ENCODE peak calls at places on chromosome 13, in eight cellular contexts. One of them, this sample, is unnamed.
A peak's percentile ranks its signal among the peaks of the same experiment; 100 is the strongest.

GRCh38 chr13:94620286-94620896 is 18.7 kb downstream of the GPR180 start:
- DNase-seq in HL-60: no peak
- DNase-seq in heart right ventricle: no peak
- DNase-seq in foreskin keratinocyte: no peak
- DNase-seq in AG04450: no peak
- DNase-seq in fibroblast of pulmonary artery: peak; percentile 58
- DNase-seq in NB4: peak; percentile 41
- DNase-seq in dorsolateral prefrontal cortex: no peak
- DNase-seq in this sample: no peak

GRCh38 chr13:100363874-100364273 is 224.7 kb downstream of the GGACT start:
- DNase-seq in heart right ventricle: no peak
- DNase-seq in NB4: no peak
- DNase-seq in dorsolateral prefrontal cortex: no peak
- DNase-seq in HL-60: no peak
- DNase-seq in fibroblast of pulmonary artery: peak; percentile 3
- DNase-seq in foreskin keratinocyte: no peak
- DNase-seq in AG04450: peak; percentile 16
- DNase-seq in this sample: no peak

GRCh38 chr13:24230428-24231072 is 70.0 kb downstream of the SPATA13 start:
- DNase-seq in NB4: no peak
- DNase-seq in HL-60: no peak
- DNase-seq in foreskin keratinocyte: no peak
- DNase-seq in heart right ventricle: no peak
- DNase-seq in AG04450: no peak
- DNase-seq in fibroblast of pulmonary artery: no peak
- DNase-seq in dorsolateral prefrontal cortex: no peak
- DNase-seq in this sample: peak; percentile 25

GRCh38 chr13:91308299-91308698 is 39.2 kb upstream of the MIR17HG start:
- DNase-seq in foreskin keratinocyte: no peak
- DNase-seq in HL-60: no peak
- DNase-seq in heart right ventricle: no peak
- DNase-seq in dorsolateral prefrontal cortex: no peak
- DNase-seq in AG04450: no peak
- DNase-seq in NB4: peak; percentile 12
- DNase-seq in fibroblast of pulmonary artery: no peak
- DNase-seq in this sample: no peak

GRCh38 chr13:109155301-109155761 is 525.9 kb downstream of the MYO16 start:
- DNase-seq in HL-60: no peak
- DNase-seq in dorsolateral prefrontal cortex: no peak
- DNase-seq in fibroblast of pulmonary artery: peak; percentile 53
- DNase-seq in NB4: no peak
- DNase-seq in heart right ventricle: no peak
- DNase-seq in AG04450: no peak
- DNase-seq in foreskin keratinocyte: peak; percentile 90
- DNase-seq in this sample: no peak

GRCh38 chr13:99434258-99434788 is 66.9 kb upstream of the TM9SF2 start:
- DNase-seq in dorsolateral prefrontal cortex: no peak
- DNase-seq in NB4: no peak
- DNase-seq in HL-60: no peak
- DNase-seq in AG04450: no peak
- DNase-seq in heart right ventricle: no peak
- DNase-seq in fibroblast of pulmonary artery: no peak
- DNase-seq in foreskin keratinocyte: no peak
- DNase-seq in this sample: no peak

GRCh38 chr13:33536639-33537425 is 251.3 kb upstream of the STARD13 start:
- DNase-seq in fibroblast of pulmonary artery: no peak
- DNase-seq in AG04450: peak; percentile 89
- DNase-seq in foreskin keratinocyte: no peak
- DNase-seq in dorsolateral prefrontal cortex: no peak
- DNase-seq in heart right ventricle: no peak
- DNase-seq in HL-60: no peak
- DNase-seq in NB4: no peak
- DNase-seq in this sample: no peak

GRCh38 chr13:98897706-98898105 is 80.2 kb downstream of the DOCK9 start:
- DNase-seq in heart right ventricle: no peak
- DNase-seq in fibroblast of pulmonary artery: no peak
- DNase-seq in dorsolateral prefrontal cortex: no peak
- DNase-seq in foreskin keratinocyte: no peak
- DNase-seq in HL-60: no peak
- DNase-seq in AG04450: no peak
- DNase-seq in NB4: no peak
- DNase-seq in this sample: no peak

GRCh38 chr13:24670927-24671326 is 9.3 kb upstream of the ATP12A start:
- DNase-seq in HL-60: peak; percentile 35
- DNase-seq in NB4: peak; percentile 62
- DNase-seq in dorsolateral prefrontal cortex: no peak
- DNase-seq in heart right ventricle: no peak
- DNase-seq in AG04450: no peak
- DNase-seq in fibroblast of pulmonary artery: peak; percentile 18
- DNase-seq in foreskin keratinocyte: no peak
- DNase-seq in this sample: no peak

GRCh38 chr13:99206873-99207272 is 6.2 kb downstream of the UBAC2 start:
- DNase-seq in foreskin keratinocyte: no peak
- DNase-seq in heart right ventricle: no peak
- DNase-seq in dorsolateral prefrontal cortex: no peak
- DNase-seq in HL-60: no peak
- DNase-seq in fibroblast of pulmonary artery: no peak
- DNase-seq in AG04450: no peak
- DNase-seq in NB4: no peak
- DNase-seq in this sample: peak; percentile 65

GRCh38 chr13:75489502-75490263 is 7.7 kb upstream of the TBC1D4 start:
- DNase-seq in foreskin keratinocyte: no peak
- DNase-seq in HL-60: peak; percentile 46
- DNase-seq in NB4: peak; percentile 75
- DNase-seq in AG04450: peak; percentile 15
- DNase-seq in dorsolateral prefrontal cortex: no peak
- DNase-seq in fibroblast of pulmonary artery: peak; percentile 81
- DNase-seq in heart right ventricle: no peak
- DNase-seq in this sample: no peak

GRCh38 chr13:74136089-74136658 is 2.0 kb upstream of the KLF12 start:
- DNase-seq in AG04450: no peak
- DNase-seq in fibroblast of pulmonary artery: peak; percentile 61
- DNase-seq in dorsolateral prefrontal cortex: peak; percentile 12
- DNase-seq in NB4: no peak
- DNase-seq in HL-60: no peak
- DNase-seq in foreskin keratinocyte: no peak
- DNase-seq in heart right ventricle: peak; percentile 41
- DNase-seq in this sample: no peak

GRCh38 chr13:110396913-110397379 is 89.9 kb downstream of the COL4A2 start:
- DNase-seq in HL-60: no peak
- DNase-seq in foreskin keratinocyte: no peak
- DNase-seq in fibroblast of pulmonary artery: peak; percentile 100
- DNase-seq in dorsolateral prefrontal cortex: no peak
- DNase-seq in heart right ventricle: peak; percentile 77
- DNase-seq in AG04450: peak; percentile 100
- DNase-seq in NB4: no peak
- DNase-seq in this sample: no peak

DNA sequence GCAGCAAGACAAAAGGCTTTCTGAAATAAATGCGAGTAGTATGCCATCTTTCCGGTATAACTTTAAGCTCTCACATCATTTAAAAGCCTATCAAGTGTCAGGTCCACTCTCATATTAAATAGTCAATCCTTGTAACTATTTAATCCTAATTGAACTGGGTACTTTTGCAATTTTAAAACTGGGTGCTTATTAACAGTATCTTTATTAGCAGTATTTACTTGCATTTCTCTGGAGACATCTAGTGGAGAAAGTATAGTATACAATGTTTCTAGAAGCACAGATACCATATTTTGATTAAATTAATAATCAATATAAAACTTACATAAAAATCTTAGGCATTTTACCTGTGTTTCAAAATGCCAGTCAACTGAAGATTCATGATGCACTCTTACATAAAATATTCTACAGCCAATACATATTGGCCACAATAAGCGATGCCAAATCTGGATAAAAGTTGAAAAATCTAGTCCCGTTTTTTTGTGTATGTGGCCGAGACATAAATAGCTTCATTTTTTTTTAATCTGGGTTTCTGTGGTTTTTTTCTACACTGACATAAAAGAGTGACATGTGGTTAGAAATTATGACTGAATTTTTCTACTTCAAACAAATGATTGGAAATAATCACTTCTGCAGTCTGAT is 4.3 kb upstream of the POSTN start:
- DNase-seq in HL-60: no peak
- DNase-seq in fibroblast of pulmonary artery: peak; percentile 58
- DNase-seq in AG04450: no peak
- DNase-seq in dorsolateral prefrontal cortex: no peak
- DNase-seq in foreskin keratinocyte: no peak
- DNase-seq in NB4: peak; percentile 8
- DNase-seq in heart right ventricle: no peak
- DNase-seq in this sample: no peak
- TF ChIP-seq CTCF in HL-60: no peak
- TF ChIP-seq CTCF in fibroblast of pulmonary artery: peak; percentile 60
- TF ChIP-seq CTCF in AG04450: peak; percentile 62
- TF ChIP-seq CTCF in dorsolateral prefrontal cortex: peak; percentile 62
- TF ChIP-seq CTCF in foreskin keratinocyte: peak; percentile 82
- TF ChIP-seq CTCF in NB4: peak; percentile 9
- TF ChIP-seq CTCF in heart right ventricle: peak; percentile 40
- TF ChIP-seq CTCF in this sample: peak; percentile 74

GRCh38 chr13:102904408-102904862 is 58.6 kb downstream of the ERCC5 start:
- DNase-seq in foreskin keratinocyte: peak; percentile 78
- DNase-seq in heart right ventricle: no peak
- DNase-seq in AG04450: no peak
- DNase-seq in HL-60: no peak
- DNase-seq in NB4: no peak
- DNase-seq in fibroblast of pulmonary artery: no peak
- DNase-seq in dorsolateral prefrontal cortex: no peak
- DNase-seq in this sample: no peak

GRCh38 chr13:102902789-102903347 is 57.0 kb downstream of the ERCC5 start:
- DNase-seq in foreskin keratinocyte: no peak
- DNase-seq in fibroblast of pulmonary artery: no peak
- DNase-seq in dorsolateral prefrontal cortex: no peak
- DNase-seq in HL-60: no peak
- DNase-seq in NB4: no peak
- DNase-seq in heart right ventricle: peak; percentile 38
- DNase-seq in AG04450: no peak
- DNase-seq in this sample: no peak

GRCh38 chr13:102905905-102906304 is 60.1 kb downstream of the ERCC5 start:
- DNase-seq in AG04450: no peak
- DNase-seq in dorsolateral prefrontal cortex: no peak
- DNase-seq in fibroblast of pulmonary artery: no peak
- DNase-seq in heart right ventricle: no peak
- DNase-seq in HL-60: no peak
- DNase-seq in NB4: no peak
- DNase-seq in foreskin keratinocyte: no peak
- DNase-seq in this sample: no peak

GRCh38 chr13:102901615-102902305 is 55.9 kb downstream of the ERCC5 start:
- DNase-seq in HL-60: no peak
- DNase-seq in fibroblast of pulmonary artery: no peak
- DNase-seq in dorsolateral prefrontal cortex: no peak
- DNase-seq in heart right ventricle: no peak
- DNase-seq in foreskin keratinocyte: no peak
- DNase-seq in NB4: no peak
- DNase-seq in AG04450: no peak
- DNase-seq in this sample: no peak

DNA sequence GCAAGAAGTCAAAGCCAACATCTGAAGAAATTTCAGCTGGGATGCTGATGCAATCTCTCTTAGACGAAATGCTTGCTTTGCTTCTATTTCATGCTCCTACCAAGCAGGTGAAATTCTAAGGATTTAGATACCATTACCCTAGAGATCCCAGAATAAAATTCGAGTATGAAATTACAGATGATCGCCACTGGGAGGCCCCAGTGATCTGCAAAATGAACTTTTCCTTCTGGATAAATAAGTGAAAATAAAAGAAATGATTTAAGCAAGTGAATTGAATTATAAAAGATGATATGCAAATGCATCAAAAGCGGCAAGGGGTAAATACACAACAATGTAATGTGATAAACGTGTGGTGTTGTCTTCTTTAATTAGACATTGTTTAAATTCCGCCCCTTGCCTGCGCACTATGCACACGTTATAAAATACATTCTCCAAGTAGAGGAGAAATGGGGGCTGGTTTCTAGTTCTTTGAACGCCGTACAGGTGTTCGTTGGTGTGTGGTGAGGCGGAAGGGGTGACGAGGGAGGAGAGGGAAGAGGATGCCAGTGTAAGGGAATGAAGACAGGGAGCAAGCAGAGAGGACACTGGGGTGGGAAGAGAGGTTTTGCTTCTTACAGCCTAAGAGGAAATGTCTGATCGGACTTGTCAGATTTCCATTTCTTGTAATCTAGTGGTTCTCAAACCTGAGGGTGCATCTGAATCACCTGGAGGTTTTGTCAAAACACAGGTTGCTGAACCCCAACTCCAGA is 58.0 kb downstream of the ERCC5 start:
- DNase-seq in heart right ventricle: no peak
- DNase-seq in fibroblast of pulmonary artery: peak; percentile 31
- DNase-seq in HL-60: no peak
- DNase-seq in dorsolateral prefrontal cortex: peak; percentile 28
- DNase-seq in AG04450: no peak
- DNase-seq in foreskin keratinocyte: no peak
- DNase-seq in NB4: peak; percentile 30
- DNase-seq in this sample: no peak
- TF ChIP-seq CTCF in heart right ventricle: no peak
- TF ChIP-seq CTCF in fibroblast of pulmonary artery: peak; percentile 44
- TF ChIP-seq CTCF in HL-60: peak; percentile 6
- TF ChIP-seq CTCF in dorsolateral prefrontal cortex: peak; percentile 48
- TF ChIP-seq CTCF in AG04450: peak; percentile 50
- TF ChIP-seq CTCF in foreskin keratinocyte: peak; percentile 77
- TF ChIP-seq CTCF in NB4: peak; percentile 35
- TF ChIP-seq CTCF in this sample: peak; percentile 58

GRCh38 chr13:101474419-101474957 is 22.0 kb downstream of the ITGBL1 start:
- DNase-seq in heart right ventricle: no peak
- DNase-seq in foreskin keratinocyte: no peak
- DNase-seq in NB4: peak; percentile 4
- DNase-seq in dorsolateral prefrontal cortex: no peak
- DNase-seq in fibroblast of pulmonary artery: peak; percentile 84
- DNase-seq in AG04450: peak; percentile 90
- DNase-seq in HL-60: no peak
- DNase-seq in this sample: no peak
- TF ChIP-seq CTCF in heart right ventricle: no peak
- TF ChIP-seq CTCF in foreskin keratinocyte: peak; percentile 64
- TF ChIP-seq CTCF in NB4: no peak
- TF ChIP-seq CTCF in dorsolateral prefrontal cortex: peak; percentile 24
- TF ChIP-seq CTCF in fibroblast of pulmonary artery: peak; percentile 54
- TF ChIP-seq CTCF in AG04450: peak; percentile 78
- TF ChIP-seq CTCF in HL-60: no peak
- TF ChIP-seq CTCF in this sample: peak; percentile 64

DNA sequence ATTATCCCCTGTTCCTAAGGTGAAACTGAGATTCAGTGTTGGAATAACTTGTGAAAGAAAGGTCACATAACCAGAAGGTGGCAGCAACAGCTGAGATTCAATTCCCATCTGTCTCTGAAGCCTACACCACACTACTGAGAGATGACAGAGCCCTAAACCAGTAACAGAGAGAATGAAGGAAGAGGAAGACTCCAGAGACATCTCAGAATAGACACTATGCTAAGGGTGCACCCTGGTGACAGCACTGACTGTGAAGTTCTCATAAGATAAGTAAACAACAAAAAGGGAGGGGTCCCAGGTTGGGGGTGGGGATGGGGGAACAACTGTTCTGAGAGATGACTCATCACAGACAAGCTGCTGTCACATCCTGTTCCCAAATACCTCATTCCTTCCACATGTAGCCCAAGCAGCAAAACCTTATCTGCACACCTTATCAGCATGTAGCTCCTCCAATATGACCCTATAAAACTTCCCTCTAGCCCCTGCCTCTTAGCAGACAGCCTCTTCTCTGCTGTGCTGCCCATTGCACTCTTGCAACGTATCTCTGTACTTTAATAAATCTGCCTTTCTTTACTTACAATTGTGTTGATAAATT is 46.5 kb downstream of the UTP14C start:
- DNase-seq in NB4: peak; percentile 58
- DNase-seq in foreskin keratinocyte: peak; percentile 14
- DNase-seq in HL-60: peak; percentile 19
- DNase-seq in fibroblast of pulmonary artery: peak; percentile 58
- DNase-seq in AG04450: no peak
- DNase-seq in dorsolateral prefrontal cortex: no peak
- DNase-seq in heart right ventricle: no peak
- DNase-seq in this sample: no peak
- TF ChIP-seq CTCF in NB4: peak; percentile 11
- TF ChIP-seq CTCF in foreskin keratinocyte: peak; percentile 56
- TF ChIP-seq CTCF in HL-60: no peak
- TF ChIP-seq CTCF in fibroblast of pulmonary artery: peak; percentile 43
- TF ChIP-seq CTCF in AG04450: no peak
- TF ChIP-seq CTCF in dorsolateral prefrontal cortex: no peak
- TF ChIP-seq CTCF in heart right ventricle: no peak
- TF ChIP-seq CTCF in this sample: peak; percentile 27

This sample was measured in osteocyte.